ENCODE peak calls at places on chromosomes 13 and 19, in four cellular contexts. L is osteoblast; G is fibroblast of lung; K is CD8-positive, alpha-beta T cell. Z is an unnamed sample.

GRCh38 chr19:14070268-14071050 is 2.1 kb upstream of the MISP3 start:
- DNase-seq in L (no peak), G (no peak), K (no peak), Z (no peak)

GRCh38 chr19:31975461-31975860 is 369.9 kb upstream of the ZNF507 start:
- DNase-seq in L (no peak), G (no peak), K (no peak), Z (no peak)

GRCh38 chr13:110015253-110015652 is 228.9 kb upstream of the IRS2 start:
- DNase-seq in L (no peak), G (peak; percentile 55), K (no peak), Z (no peak)

GRCh38 chr19:46903458-46903857 is 42.7 kb downstream of the ARHGAP35 start:
- DNase-seq in L (no peak), G (no peak), K (no peak), Z (peak; percentile 10)

GRCh38 chr13:94139393-94139995 is 340.0 kb downstream of the DCT start:
- DNase-seq in L (no peak), G (no peak), K (no peak), Z (no peak)

GRCh38 chr13:99418663-99419140 is 82.6 kb upstream of the TM9SF2 start:
- DNase-seq in L (peak; percentile 71), G (no peak), K (no peak), Z (no peak)

GRCh38 chr19:8485561-8486371 is 16.7 kb downstream of the PRAM1 start:
- DNase-seq in L (no peak), G (no peak), K (no peak), Z (no peak)

GRCh38 chr13:49521216-49521615 is 25.5 kb downstream of the PHF11 start:
- DNase-seq in L (peak; percentile 30), G (no peak), K (no peak), Z (no peak)

GRCh38 chr19:11480927-11481776 is at the start of gene ELAVL3:
- DNase-seq in L (peak; percentile 94), G (no peak), K (no peak), Z (no peak)

GRCh38 chr19:13164370-13165090 is 14.3 kb downstream of the IER2 start:
- DNase-seq in L (peak; percentile 83), G (peak; percentile 83), K (peak; percentile 24), Z (peak; percentile 73)

GRCh38 chr13:20232556-20233277 is 598 bp upstream of the GJB6 start:
- DNase-seq in L (no peak), G (no peak), K (no peak), Z (no peak)

GRCh38 chr13:91248249-91248648 is 99.2 kb upstream of the MIR17HG start:
- DNase-seq in L (no peak), G (no peak), K (no peak), Z (no peak)

GRCh38 chr19:56869886-56870285 is 29.4 kb upstream of the PEG3 start:
- DNase-seq in L (no peak), G (no peak), K (no peak), Z (no peak)
- H3K9me3 ChIP-seq in L (no peaks in the 10 kb centered on the region), G (no peaks in the 10 kb centered on the region), K (peaks cover 9% of the 10 kb centered on the region), Z (no peaks in the 10 kb centered on the region)

DNA sequence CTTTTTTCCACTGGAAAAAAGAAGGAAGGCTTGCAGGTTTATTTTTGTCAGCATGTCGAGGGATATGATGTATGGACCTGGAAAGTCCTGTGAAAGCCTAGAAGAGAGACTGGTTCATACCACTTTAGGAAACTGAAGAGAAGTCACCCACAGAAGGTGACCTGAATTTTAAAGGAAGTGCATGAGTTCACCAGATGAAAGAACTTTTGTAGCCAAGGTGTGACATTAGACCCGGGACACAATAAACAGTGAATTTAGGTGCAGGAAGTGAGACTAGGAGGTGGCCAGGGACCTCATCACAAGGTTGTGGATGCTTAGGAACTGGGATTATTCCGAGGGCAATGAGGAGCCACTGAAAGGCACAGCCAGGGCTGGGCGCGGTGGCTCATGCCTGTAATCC is 79.1 kb downstream of the ZNF429 start:
- DNase-seq in L (no peak), G (no peak), K (no peak), Z (no peak)
- H3K9me3 ChIP-seq in L (no peaks in the 10 kb centered on the region), G (no peaks in the 10 kb centered on the region), K (no peaks in the 10 kb centered on the region), Z (no peaks in the 10 kb centered on the region)

GRCh38 chr19:6914321-6914720 is 26.9 kb downstream of the ADGRE1 start:
- DNase-seq in L (no peak), G (no peak), K (no peak), Z (no peak)

GRCh38 chr19:6911523-6911922 is 24.1 kb downstream of the ADGRE1 start:
- DNase-seq in L (no peak), G (no peak), K (no peak), Z (no peak)

DNA sequence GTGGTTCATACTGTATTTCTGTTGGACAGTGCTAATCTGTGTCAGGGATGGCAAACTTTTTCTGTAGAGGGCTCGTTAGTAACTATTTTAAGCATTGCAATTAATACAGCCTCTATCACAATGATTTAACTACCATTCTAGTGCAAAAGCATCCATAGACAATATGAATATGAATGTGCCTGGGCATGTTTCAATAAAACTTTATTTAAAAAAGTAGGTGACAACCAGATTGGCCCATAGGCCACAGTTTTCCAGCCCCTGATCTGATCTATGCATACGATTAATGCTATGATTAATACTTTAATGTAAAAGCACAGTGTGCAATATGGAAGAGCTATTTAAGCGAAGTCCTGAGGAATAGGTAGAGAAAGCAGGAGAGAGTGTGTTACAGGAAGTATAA is 29.6 kb downstream of the ADGRE1 start:
- DNase-seq in L (no peak), G (no peak), K (no peak), Z (no peak)
- H3K9me3 ChIP-seq in L (peaks cover 3% of the 10 kb centered on the region), G (no peaks in the 10 kb centered on the region), K (no peaks in the 10 kb centered on the region), Z (no peaks in the 10 kb centered on the region)

GRCh38 chr19:42286349-42287016 is 15.4 kb upstream of the PRR19 start:
- DNase-seq in L (peak; percentile 98), G (peak; percentile 52), K (no peak), Z (no peak)
- H3K9me3 ChIP-seq in L (no peaks in the 10 kb centered on the region), G (no peaks in the 10 kb centered on the region), K (no peaks in the 10 kb centered on the region), Z (no peaks in the 10 kb centered on the region)

GRCh38 chr19:52518646-52519045 is 8.8 kb upstream of the ZNF808 start:
- DNase-seq in L (no peak), G (no peak), K (no peak), Z (no peak)

GRCh38 chr19:52520013-52520412 is 7.5 kb upstream of the ZNF808 start:
- DNase-seq in L (no peak), G (no peak), K (no peak), Z (no peak)

GRCh38 chr19:52516191-52516590 is 11.3 kb upstream of the ZNF808 start:
- DNase-seq in L (no peak), G (no peak), K (no peak), Z (no peak)
- H3K9me3 ChIP-seq in L (peaks cover 9% of the 10 kb centered on the region), G (no peaks in the 10 kb centered on the region), K (peaks cover 6% of the 10 kb centered on the region), Z (peaks cover 2% of the 10 kb centered on the region)

DNA sequence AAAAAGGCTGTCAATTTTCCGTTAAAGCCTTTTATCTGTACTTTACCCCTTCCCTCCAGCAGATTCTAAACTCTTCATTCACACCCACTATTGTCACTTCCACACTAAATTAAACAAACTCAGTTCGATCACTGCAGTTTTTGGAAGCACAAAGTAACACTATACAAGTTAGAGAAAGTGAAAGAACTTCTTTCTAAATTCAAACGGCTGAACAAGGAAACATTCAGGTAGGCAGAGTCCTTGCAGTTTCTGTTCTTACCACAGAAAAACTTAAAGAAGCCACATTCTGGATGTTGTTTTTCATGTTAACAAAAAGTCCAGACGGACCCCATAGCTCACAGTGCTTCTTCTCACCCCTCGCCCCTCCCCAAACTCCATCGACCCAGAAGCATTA is 27.5 kb upstream of the UBE2L5 start:
- DNase-seq in L (no peak), G (peak; percentile 36), K (no peak), Z (peak; percentile 64)
- H3K9me3 ChIP-seq in L (no peaks in the 10 kb centered on the region), G (no peaks in the 10 kb centered on the region), K (no peaks in the 10 kb centered on the region), Z (no peaks in the 10 kb centered on the region)